ENCODE peak calls at places on chromosomes 6 and 20, in four cellular contexts. One of them, this sample, is unnamed.

GRCh38 chr6:113172531-113172966 is 684.6 kb upstream of the MARCKS start:
- DNase-seq in GM12878: no peak
- DNase-seq in K562: no peak
- DNase-seq in IMR-90: no peak
- DNase-seq in this sample: peak

GRCh38 chr6:101689156-101689555 is 295.6 kb downstream of the GRIK2 start:
- DNase-seq in GM12878: no peak
- DNase-seq in IMR-90: no peak
- DNase-seq in K562: no peak
- DNase-seq in this sample: no peak

GRCh38 chr20:58268936-58269619 is 40.4 kb upstream of the RAB22A start:
- DNase-seq in K562: no peak
- DNase-seq in GM12878: no peak
- DNase-seq in IMR-90: peak
- DNase-seq in this sample: no peak

GRCh38 chr6:6277418-6277817 is 43.0 kb downstream of the F13A1 start:
- DNase-seq in K562: no peak
- DNase-seq in IMR-90: no peak
- DNase-seq in GM12878: no peak
- DNase-seq in this sample: no peak

GRCh38 chr6:19866900-19867627 is 29.9 kb downstream of the ID4 start:
- DNase-seq in IMR-90: peak
- DNase-seq in K562: no peak
- DNase-seq in GM12878: no peak
- DNase-seq in this sample: no peak

GRCh38 chr6:121436966-121437756 is 1.7 kb downstream of the GJA1 start:
- DNase-seq in GM12878: no peak
- DNase-seq in K562: no peak
- DNase-seq in IMR-90: peak
- DNase-seq in this sample: peak

GRCh38 chr6:170067257-170067656 is 223.6 kb downstream of the DLL1 start:
- DNase-seq in GM12878: no peak
- DNase-seq in K562: no peak
- DNase-seq in IMR-90: no peak
- DNase-seq in this sample: no peak

GRCh38 chr6:26183581-26184408 is 96.6 kb downstream of the HFE start:
- DNase-seq in IMR-90: peak
- DNase-seq in GM12878: peak
- DNase-seq in K562: no peak
- DNase-seq in this sample: peak

GRCh38 chr6:30360139-30360538 is 15.2 kb downstream of the RPP21 start:
- DNase-seq in GM12878: no peak
- DNase-seq in K562: no peak
- DNase-seq in IMR-90: no peak
- DNase-seq in this sample: no peak

GRCh38 chr6:158475344-158476302 is 84.3 kb upstream of the TMEM181 start:
- DNase-seq in IMR-90: peak
- DNase-seq in K562: peak
- DNase-seq in GM12878: peak
- DNase-seq in this sample: no peak

GRCh38 chr6:112560651-112561050 is 213.5 kb downstream of the RFPL4B start:
- DNase-seq in K562: no peak
- DNase-seq in IMR-90: no peak
- DNase-seq in GM12878: no peak
- DNase-seq in this sample: no peak

GRCh38 chr20:57514273-57514751 is 10.6 kb downstream of the CTCFL start:
- DNase-seq in K562: peak
- DNase-seq in GM12878: no peak
- DNase-seq in IMR-90: peak
- DNase-seq in this sample: peak

DNA sequence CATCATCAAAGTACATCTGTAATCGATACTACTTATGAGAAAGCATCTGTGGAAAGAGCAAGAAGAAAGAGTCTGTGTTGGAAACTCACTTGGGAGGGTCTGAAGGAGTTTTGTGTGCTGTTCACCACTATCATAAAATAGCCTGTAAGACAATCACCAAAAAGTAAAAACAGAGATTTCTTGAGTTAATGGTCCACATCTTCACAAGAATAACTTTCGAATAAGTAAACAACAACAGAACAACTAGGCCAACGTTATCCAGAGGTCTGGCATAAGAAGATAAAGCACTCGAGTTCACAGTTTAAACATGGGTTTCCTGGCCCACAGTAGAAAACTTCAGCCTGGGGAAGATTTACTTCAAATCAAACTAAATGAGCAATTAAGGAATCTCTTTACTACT is 47.9 kb downstream of the EPB41L2 start:
- DNase-seq in GM12878: no peak
- DNase-seq in K562: no peak
- DNase-seq in IMR-90: no peak
- DNase-seq in this sample: no peak
- TF ChIP-seq RCOR1 in GM12878: no peak
- TF ChIP-seq RCOR1 in K562: no peak
- TF ChIP-seq RCOR1 in IMR-90: no peak
- TF ChIP-seq RCOR1 in this sample: no peak

GRCh38 chr6:3259491-3259958 is 778 bp downstream of the PSMG4 start:
- DNase-seq in GM12878: no peak
- DNase-seq in IMR-90: peak
- DNase-seq in K562: no peak
- DNase-seq in this sample: peak

GRCh38 chr6:3260772-3261517 is 2.2 kb downstream of the PSMG4 start:
- DNase-seq in IMR-90: no peak
- DNase-seq in K562: no peak
- DNase-seq in GM12878: no peak
- DNase-seq in this sample: no peak

GRCh38 chr6:3258720-3259490 is at the start of gene PSMG4:
- DNase-seq in IMR-90: peak
- DNase-seq in K562: peak
- DNase-seq in GM12878: peak
- DNase-seq in this sample: peak

GRCh38 chr6:3260296-3260695 is 1.5 kb downstream of the PSMG4 start:
- DNase-seq in GM12878: no peak
- DNase-seq in K562: no peak
- DNase-seq in IMR-90: no peak
- DNase-seq in this sample: no peak

GRCh38 chr6:3258201-3258600 is 546 bp upstream of the PSMG4 start:
- DNase-seq in IMR-90: no peak
- DNase-seq in GM12878: no peak
- DNase-seq in K562: no peak
- DNase-seq in this sample: no peak
- H3K9ac ChIP-seq in IMR-90: no peak
- H3K9ac ChIP-seq in GM12878: no peak
- H3K9ac ChIP-seq in K562: peak
- H3K9ac ChIP-seq in this sample: no peak

GRCh38 chr20:53712212-53712977 is 118.8 kb upstream of the ZNF217 start:
- DNase-seq in GM12878: no peak
- DNase-seq in K562: no peak
- DNase-seq in IMR-90: no peak
- DNase-seq in this sample: no peak
- TF ChIP-seq RCOR1 in GM12878: no peak
- TF ChIP-seq RCOR1 in K562: no peak
- TF ChIP-seq RCOR1 in IMR-90: no peak
- TF ChIP-seq RCOR1 in this sample: no peak

GRCh38 chr20:37346232-37346525 is 239 bp downstream of the SRC start:
- DNase-seq in IMR-90: no peak
- DNase-seq in K562: no peak
- DNase-seq in GM12878: no peak
- DNase-seq in this sample: peak

GRCh38 chr20:37348643-37349516 is 2.9 kb downstream of the SRC start:
- DNase-seq in GM12878: no peak
- DNase-seq in IMR-90: no peak
- DNase-seq in K562: peak
- DNase-seq in this sample: peak

GRCh38 chr20:37347891-37348642 is 2.1 kb downstream of the SRC start:
- DNase-seq in IMR-90: no peak
- DNase-seq in K562: peak
- DNase-seq in GM12878: no peak
- DNase-seq in this sample: peak

GRCh38 chr20:37346526-37347346 is 796 bp downstream of the SRC start:
- DNase-seq in GM12878: no peak
- DNase-seq in K562: peak
- DNase-seq in IMR-90: no peak
- DNase-seq in this sample: peak

DNA sequence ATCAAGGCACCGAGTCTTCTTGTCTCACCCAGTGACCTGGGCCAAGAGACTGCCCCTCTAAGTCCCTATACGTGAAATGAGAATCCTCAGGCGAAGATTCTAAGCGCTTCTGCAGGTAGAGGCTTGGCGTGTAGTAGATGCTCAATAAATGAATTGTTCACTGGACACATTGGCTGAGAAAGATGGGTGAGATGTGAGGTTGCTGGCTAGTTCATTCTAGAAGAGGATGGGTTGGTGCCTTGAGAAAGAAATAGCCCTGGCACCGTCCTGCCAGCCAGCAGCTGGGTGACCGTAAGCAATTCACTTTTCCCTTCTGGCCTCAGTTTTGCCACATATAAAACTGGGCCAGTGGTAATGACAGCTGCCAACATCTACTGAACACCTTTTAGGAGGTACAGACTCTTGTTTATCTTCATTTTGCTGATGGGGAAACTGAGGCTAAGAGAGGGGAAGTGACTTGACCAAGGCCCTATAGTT is 1.4 kb downstream of the SRC start:
- DNase-seq in K562: no peak
- DNase-seq in IMR-90: no peak
- DNase-seq in GM12878: no peak
- DNase-seq in this sample: no peak
- H3K9ac ChIP-seq in K562: no peak
- H3K9ac ChIP-seq in IMR-90: peak
- H3K9ac ChIP-seq in GM12878: peak
- H3K9ac ChIP-seq in this sample: no peak

GRCh38 chr6:3678946-3679345 is 72.6 kb downstream of the PXDC1 start:
- DNase-seq in K562: no peak
- DNase-seq in IMR-90: no peak
- DNase-seq in GM12878: no peak
- DNase-seq in this sample: no peak

GRCh38 chr6:3687847-3688246 is 63.7 kb downstream of the PXDC1 start:
- DNase-seq in GM12878: no peak
- DNase-seq in K562: no peak
- DNase-seq in IMR-90: no peak
- DNase-seq in this sample: no peak

DNA sequence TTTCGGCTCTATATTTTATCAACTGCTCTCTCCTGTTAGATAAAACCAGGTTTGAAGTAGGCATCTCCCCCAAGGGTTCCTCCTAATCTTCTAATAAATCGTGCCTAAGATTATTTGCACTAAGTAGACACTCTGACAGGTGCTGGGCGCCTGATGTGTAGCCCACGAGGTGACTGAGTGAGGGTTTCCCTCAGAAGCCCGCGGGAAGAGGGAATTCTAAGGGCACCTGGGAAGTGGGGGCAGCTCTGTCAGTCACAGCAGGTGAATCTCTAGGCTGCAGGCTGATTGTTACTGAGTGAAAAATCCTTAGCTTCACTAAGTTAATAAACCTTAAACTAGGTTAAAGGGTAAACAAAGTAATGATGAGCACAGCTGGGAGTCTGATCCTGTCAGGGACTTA is 68.2 kb downstream of the PXDC1 start:
- DNase-seq in IMR-90: no peak
- DNase-seq in GM12878: no peak
- DNase-seq in K562: no peak
- DNase-seq in this sample: no peak
- TF ChIP-seq RCOR1 in IMR-90: no peak
- TF ChIP-seq RCOR1 in GM12878: no peak
- TF ChIP-seq RCOR1 in K562: no peak
- TF ChIP-seq RCOR1 in this sample: no peak

This sample was measured in SK-N-SH.